ENCODE peak calls at places on chromosomes 13 and 19, in nine cellular contexts. V is T-cell; D is neuronal stem cell; G is psoas muscle; P is lower leg skin; J is AG09319; O is NCI-H345; R is ovary; M is CD4-positive, alpha-beta memory T cell. E is an unnamed sample.

GRCh38 chr13:51245583-51245982 is 23.4 kb downstream of the FAM124A start:
- DNase-seq in R (no peak), M (no peak), G (no peak), P (no peak), J (no peak), D (no peak), V (no peak), O (no peak), E (no peak)

GRCh38 chr19:41868120-41868988 is 8.3 kb downstream of the RPS19 start:
- DNase-seq in M (no peak), J (no peak), G (no peak), P (no peak), O (peak; percentile 22), D (no peak), V (no peak), R (no peak), E (no peak)

GRCh38 chr13:99758465-99759162 is 213.0 kb downstream of the ZIC5 start:
- DNase-seq in P (no peak), O (no peak), D (no peak), R (no peak), V (no peak), G (no peak), M (no peak), J (no peak), E (no peak)

GRCh38 chr13:32261567-32261966 is 53.6 kb downstream of the ZAR1L start:
- DNase-seq in O (peak; percentile 42), R (peak; percentile 69), P (peak; percentile 52), G (peak; percentile 58), V (no peak), D (no peak), J (no peak), M (no peak), E (no peak)

GRCh38 chr13:28046981-28047380 is 53.4 kb downstream of the FLT3 start:
- DNase-seq in P (no peak), R (no peak), M (no peak), O (no peak), J (no peak), G (no peak), D (no peak), V (no peak), E (no peak)

GRCh38 chr19:58393725-58394033 is 1.8 kb upstream of the RNF225 start:
- DNase-seq in R (no peak), O (no peak), D (no peak), V (no peak), M (no peak), J (no peak), G (no peak), P (no peak), E (no peak)

GRCh38 chr19:49355890-49356289 is 6.3 kb downstream of the TEAD2 start:
- DNase-seq in V (no peak), G (peak; percentile 42), P (no peak), J (no peak), M (no peak), O (no peak), R (no peak), D (no peak), E (no peak)

GRCh38 chr13:76293346-76293745 is 592.9 kb downstream of the KCTD12 start:
- DNase-seq in P (no peak), J (peak; percentile 36), D (no peak), O (no peak), G (no peak), R (no peak), M (no peak), V (no peak), E (no peak)

GRCh38 chr19:48833977-48834376 is 2.3 kb downstream of the HSD17B14 start:
- DNase-seq in G (no peak), M (no peak), D (no peak), J (no peak), V (no peak), O (no peak), R (no peak), P (no peak), E (no peak)

GRCh38 chr13:112773601-112774447 is 84.0 kb downstream of the ATP11A start:
- DNase-seq in M (no peak), D (no peak), O (no peak), V (no peak), R (no peak), P (no peak), G (no peak), J (no peak), E (no peak)

GRCh38 chr13:27131202-27131623 is 40.4 kb downstream of the USP12 start:
- DNase-seq in D (no peak), V (peak; percentile 37), P (no peak), O (no peak), M (peak; percentile 56), J (no peak), G (no peak), R (no peak), E (peak; percentile 55)

GRCh38 chr13:113046883-113047244 is 58.7 kb upstream of the F7 start:
- DNase-seq in D (no peak), P (no peak), J (no peak), V (no peak), G (no peak), M (no peak), O (no peak), R (no peak), E (no peak)

GRCh38 chr13:97435794-97436193 is 1.8 kb downstream of the RAP2A start:
- DNase-seq in D (no peak), J (no peak), V (no peak), G (no peak), R (no peak), M (no peak), P (no peak), O (no peak), E (no peak)